ENCODE peak calls at places on chromosome 21, in four cellular contexts. K is GM12865, S is IMR-90, U is GM12892. F is an unnamed sample.
A peak's percentile ranks its signal among the peaks of the same experiment; 100 is the strongest.

GRCh38 chr21:45420061-45420521 is 15.1 kb downstream of the COL18A1 start:
- DNase-seq in K (no peak), S (no peak), U (no peak), F (no peak)

GRCh38 chr21:46220847-46221246 is 7.7 kb downstream of the LSS start:
- DNase-seq in K (no peak), S (no peak), U (no peak), F (no peak)

GRCh38 chr21:44337941-44338895 is 972 bp downstream of the CFAP410 start:
- DNase-seq in K (peak; percentile 49), S (peak; percentile 47), U (no peak), F (peak; percentile 42)

GRCh38 chr21:35291034-35291433 is 241.9 kb upstream of the RUNX1 start:
- DNase-seq in K (no peak), S (no peak), U (no peak), F (no peak)

GRCh38 chr21:36861595-36861883 is 104.9 kb downstream of the HLCS start:
- DNase-seq in K (no peak), S (peak; percentile 35), U (no peak), F (no peak)

GRCh38 chr21:38968887-38969543 is 163.3 kb downstream of the ETS2 start:
- DNase-seq in K (no peak), S (no peak), U (no peak), F (no peak)

GRCh38 chr21:44800971-44801467 is 601 bp downstream of the UBE2G2 start:
- DNase-seq in K (peak; percentile 55), S (peak; percentile 26), U (peak; percentile 50), F (peak; percentile 26)

GRCh38 chr21:26049803-26050202 is 120.8 kb downstream of the APP start:
- DNase-seq in K (no peak), S (no peak), U (no peak), F (no peak)

GRCh38 chr21:44511219-44511937 is 28.6 kb downstream of the KRTAP10-1 start:
- DNase-seq in K (no peak), S (no peak), U (no peak), F (no peak)

GRCh38 chr21:29175408-29176147 is 45.1 kb downstream of the MAP3K7CL start:
- DNase-seq in K (peak; percentile 18), S (peak; percentile 75), U (no peak), F (no peak)

GRCh38 chr21:43992121-43992520 is 20.0 kb upstream of the TRAPPC10 start:
- DNase-seq in K (no peak), S (no peak), U (no peak), F (no peak)

GRCh38 chr21:35885942-35886541 is 174.3 kb downstream of the SETD4 start:
- DNase-seq in K (no peak), S (no peak), U (no peak), F (no peak)

GRCh38 chr21:43603230-43603626 is 56.1 kb downstream of the HSF2BP start:
- DNase-seq in K (no peak), S (no peak), U (no peak), F (no peak)

GRCh38 chr21:45639206-45640000 is 4.1 kb upstream of the PCBP3 start:
- DNase-seq in K (no peak), S (no peak), U (no peak), F (no peak)

GRCh38 chr21:43733529-43734071 is 14.7 kb downstream of the PDXK start:
- DNase-seq in K (no peak), S (peak; percentile 79), U (no peak), F (peak; percentile 78)

GRCh38 chr21:44761747-44762208 is 39.8 kb downstream of the UBE2G2 start:
- DNase-seq in K (no peak), S (no peak), U (no peak), F (no peak)

GRCh38 chr21:43361127-43361492 is 65.8 kb downstream of the SIK1 start:
- DNase-seq in K (peak; percentile 81), S (peak; percentile 63), U (no peak), F (no peak)

GRCh38 chr21:36747815-36748381 is 49.0 kb downstream of the SIM2 start:
- DNase-seq in K (no peak), S (peak; percentile 34), U (peak; percentile 48), F (peak; percentile 16)

GRCh38 chr21:16976132-16976666 is 536.6 kb upstream of the CXADR start:
- DNase-seq in K (no peak), S (no peak), U (no peak), F (peak; percentile 1)

GRCh38 chr21:37368536-37369279 is 2.1 kb downstream of the DYRK1A start:
- DNase-seq in K (peak; percentile 22), S (peak; percentile 48), U (no peak), F (peak; percentile 42)

GRCh38 chr21:42818328-42818749 is 61.0 kb downstream of the WDR4 start:
- DNase-seq in K (peak; percentile 58), S (peak; percentile 39), U (no peak), F (peak; percentile 14)

GRCh38 chr21:36428789-36429671 is 43.8 kb downstream of the CHAF1B start:
- DNase-seq in K (no peak), S (no peak), U (no peak), F (peak; percentile 53)

GRCh38 chr21:38770660-38771059 is 35.1 kb upstream of the ETS2 start:
- DNase-seq in K (no peak), S (no peak), U (no peak), F (no peak)

GRCh38 chr21:45079351-45079750 is 5.0 kb downstream of the ADARB1 start:
- DNase-seq in K (no peak), S (no peak), U (no peak), F (no peak)

GRCh38 chr21:25578070-25578961 is 29.0 kb downstream of the MRPL39 start:
- DNase-seq in K (peak; percentile 89), S (peak; percentile 36), U (no peak), F (peak; percentile 33)

GRCh38 chr21:38853421-38853919 is 47.7 kb downstream of the ETS2 start:
- DNase-seq in K (peak; percentile 39), S (peak; percentile 96), U (no peak), F (peak; percentile 99)

F was measured in astrocyte.